ENCODE peak calls at places on chromosomes 6 and 20, in seven cellular contexts. One of them, this sample, is unnamed. For H3K4me1 and H3K9me3, the result is how much of the 10 kb centered on the place peaks cover.

GRCh38 chr20:14543040-14543439 is 205.6 kb upstream of the FLRT3 start:
- DNase-seq in left ventricle myocardium inferior: no peak
- DNase-seq in H9: no peak
- DNase-seq in adrenal gland: no peak
- DNase-seq in H1: no peak
- DNase-seq in heart right ventricle: no peak
- DNase-seq in endothelial cell of umbilical vein: no peak
- DNase-seq in this sample: no peak

GRCh38 chr6:29552512-29553051 is 7.0 kb downstream of the UBD start:
- DNase-seq in left ventricle myocardium inferior: no peak
- DNase-seq in H9: no peak
- DNase-seq in adrenal gland: no peak
- DNase-seq in H1: peak
- DNase-seq in heart right ventricle: peak
- DNase-seq in endothelial cell of umbilical vein: peak
- DNase-seq in this sample: peak

GRCh38 chr6:81938014-81938761 is 185.7 kb upstream of the TENT5A start:
- DNase-seq in left ventricle myocardium inferior: no peak
- DNase-seq in H9: no peak
- DNase-seq in adrenal gland: no peak
- DNase-seq in H1: no peak
- DNase-seq in heart right ventricle: no peak
- DNase-seq in endothelial cell of umbilical vein: peak
- DNase-seq in this sample: no peak

GRCh38 chr6:148538251-148539190 is 195.9 kb downstream of the SASH1 start:
- DNase-seq in left ventricle myocardium inferior: no peak
- DNase-seq in H9: no peak
- DNase-seq in adrenal gland: no peak
- DNase-seq in H1: no peak
- DNase-seq in heart right ventricle: no peak
- DNase-seq in endothelial cell of umbilical vein: no peak
- DNase-seq in this sample: no peak

GRCh38 chr20:63071541-63072181 is 64.9 kb upstream of the BHLHE23 start:
- DNase-seq in left ventricle myocardium inferior: no peak
- DNase-seq in H9: peak
- DNase-seq in adrenal gland: no peak
- DNase-seq in H1: peak
- DNase-seq in heart right ventricle: no peak
- DNase-seq in endothelial cell of umbilical vein: no peak
- DNase-seq in this sample: peak

GRCh38 chr20:796916-797315 is 28.6 kb upstream of the SLC52A3 start:
- DNase-seq in left ventricle myocardium inferior: no peak
- DNase-seq in H9: no peak
- DNase-seq in adrenal gland: no peak
- DNase-seq in H1: no peak
- DNase-seq in heart right ventricle: no peak
- DNase-seq in endothelial cell of umbilical vein: no peak
- DNase-seq in this sample: no peak

GRCh38 chr20:58555078-58555765 is 40.0 kb upstream of the APCDD1L start:
- DNase-seq in left ventricle myocardium inferior: no peak
- DNase-seq in H9: peak
- DNase-seq in adrenal gland: peak
- DNase-seq in H1: no peak
- DNase-seq in heart right ventricle: no peak
- DNase-seq in endothelial cell of umbilical vein: peak
- DNase-seq in this sample: peak

GRCh38 chr20:33650111-33650752 is 11.9 kb upstream of the C20orf144 start:
- DNase-seq in left ventricle myocardium inferior: no peak
- DNase-seq in H9: no peak
- DNase-seq in adrenal gland: no peak
- DNase-seq in H1: no peak
- DNase-seq in heart right ventricle: no peak
- DNase-seq in endothelial cell of umbilical vein: no peak
- DNase-seq in this sample: no peak

GRCh38 chr20:35318502-35319157 is 26.4 kb upstream of the FAM83C start:
- DNase-seq in left ventricle myocardium inferior: no peak
- DNase-seq in H9: no peak
- DNase-seq in adrenal gland: no peak
- DNase-seq in H1: no peak
- DNase-seq in heart right ventricle: peak
- DNase-seq in endothelial cell of umbilical vein: peak
- DNase-seq in this sample: peak

GRCh38 chr20:63978319-63979220 is 872 bp downstream of the SAMD10 start:
- DNase-seq in left ventricle myocardium inferior: peak
- DNase-seq in H9: peak
- DNase-seq in adrenal gland: peak
- DNase-seq in H1: peak
- DNase-seq in heart right ventricle: peak
- DNase-seq in endothelial cell of umbilical vein: peak
- DNase-seq in this sample: peak

GRCh38 chr6:170461111-170461510 is 92.0 kb downstream of the PSMB1 start:
- DNase-seq in left ventricle myocardium inferior: no peak
- DNase-seq in H9: no peak
- DNase-seq in adrenal gland: no peak
- DNase-seq in H1: no peak
- DNase-seq in heart right ventricle: no peak
- DNase-seq in endothelial cell of umbilical vein: no peak
- DNase-seq in this sample: no peak

DNA sequence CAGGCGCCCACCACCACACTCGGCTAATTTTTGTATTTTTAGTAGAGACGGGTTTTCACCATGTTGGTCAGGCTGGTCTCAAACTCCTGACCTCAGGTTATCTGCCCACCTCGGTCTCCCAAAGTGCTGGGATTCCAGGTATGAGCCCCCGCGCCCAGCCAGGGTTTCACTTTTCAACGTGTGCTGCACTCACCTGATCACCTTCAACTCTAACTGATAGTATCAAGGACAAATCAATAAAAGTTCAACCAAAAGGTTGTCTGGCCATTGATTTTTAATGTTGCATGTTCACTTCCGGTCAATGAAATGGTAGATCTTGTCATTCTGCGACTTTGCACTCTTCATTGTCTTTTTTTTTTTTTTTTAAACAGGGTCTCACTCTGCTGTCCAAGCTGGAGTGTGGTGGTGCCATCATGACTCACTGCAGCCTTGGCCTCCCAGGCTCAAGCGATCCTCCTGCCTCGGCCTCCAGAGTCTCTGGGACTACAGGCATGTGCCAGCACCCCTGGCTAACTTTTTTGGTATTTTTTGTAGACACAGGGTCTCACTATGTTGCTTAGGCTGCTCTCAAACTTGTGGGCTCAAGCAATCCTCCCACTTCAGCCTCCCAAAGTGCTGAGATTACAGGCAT is 37.3 kb downstream of the ZNF217 start:
- DNase-seq in left ventricle myocardium inferior: no peak
- DNase-seq in H9: no peak
- DNase-seq in adrenal gland: no peak
- DNase-seq in H1: no peak
- DNase-seq in heart right ventricle: no peak
- DNase-seq in endothelial cell of umbilical vein: no peak
- DNase-seq in this sample: no peak
- H3K4me1 ChIP-seq in left ventricle myocardium inferior: under half
- H3K4me1 ChIP-seq in H9: under half
- H3K4me1 ChIP-seq in adrenal gland: under half
- H3K4me1 ChIP-seq in H1: under half
- H3K4me1 ChIP-seq in heart right ventricle: under half
- H3K4me1 ChIP-seq in endothelial cell of umbilical vein: under half
- H3K4me1 ChIP-seq in this sample: under half

DNA sequence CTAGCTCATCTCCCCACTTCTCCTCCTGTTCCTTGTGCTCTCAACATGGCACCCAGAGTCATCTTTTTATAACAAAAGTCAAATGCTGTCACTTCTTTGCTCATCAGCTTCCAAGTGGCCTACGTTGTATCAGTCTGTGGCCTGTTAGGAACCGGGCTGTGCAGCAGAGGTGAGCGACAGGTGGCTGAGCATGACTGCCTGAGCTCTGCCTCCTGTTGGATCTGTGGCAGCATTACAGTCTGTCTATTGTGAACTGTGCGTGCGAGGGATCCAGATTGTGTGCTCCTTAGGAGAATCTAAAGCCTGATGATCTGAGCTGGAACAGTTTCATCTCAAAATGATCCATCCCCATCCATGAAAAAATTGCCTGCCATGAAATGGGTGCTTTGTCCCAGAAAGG is 129.6 kb downstream of the FNDC1 start:
- DNase-seq in left ventricle myocardium inferior: no peak
- DNase-seq in H9: no peak
- DNase-seq in adrenal gland: no peak
- DNase-seq in H1: no peak
- DNase-seq in heart right ventricle: no peak
- DNase-seq in endothelial cell of umbilical vein: no peak
- DNase-seq in this sample: no peak
- TF ChIP-seq CTCF in left ventricle myocardium inferior: no peak
- TF ChIP-seq CTCF in H9: peak
- TF ChIP-seq CTCF in adrenal gland: no peak
- TF ChIP-seq CTCF in H1: no peak
- TF ChIP-seq CTCF in heart right ventricle: no peak
- TF ChIP-seq CTCF in endothelial cell of umbilical vein: no peak
- TF ChIP-seq CTCF in this sample: no peak

GRCh38 chr6:131054392-131055250 is 8.4 kb downstream of the EPB41L2 start:
- DNase-seq in left ventricle myocardium inferior: no peak
- DNase-seq in H9: no peak
- DNase-seq in adrenal gland: no peak
- DNase-seq in H1: no peak
- DNase-seq in heart right ventricle: no peak
- DNase-seq in endothelial cell of umbilical vein: no peak
- DNase-seq in this sample: no peak
- H3K9me3 ChIP-seq in left ventricle myocardium inferior: under half
- H3K9me3 ChIP-seq in H9: under half
- H3K9me3 ChIP-seq in adrenal gland: under half
- H3K9me3 ChIP-seq in H1: under half
- H3K9me3 ChIP-seq in heart right ventricle: under half
- H3K9me3 ChIP-seq in endothelial cell of umbilical vein: under half
- H3K9me3 ChIP-seq in this sample: under half

DNA sequence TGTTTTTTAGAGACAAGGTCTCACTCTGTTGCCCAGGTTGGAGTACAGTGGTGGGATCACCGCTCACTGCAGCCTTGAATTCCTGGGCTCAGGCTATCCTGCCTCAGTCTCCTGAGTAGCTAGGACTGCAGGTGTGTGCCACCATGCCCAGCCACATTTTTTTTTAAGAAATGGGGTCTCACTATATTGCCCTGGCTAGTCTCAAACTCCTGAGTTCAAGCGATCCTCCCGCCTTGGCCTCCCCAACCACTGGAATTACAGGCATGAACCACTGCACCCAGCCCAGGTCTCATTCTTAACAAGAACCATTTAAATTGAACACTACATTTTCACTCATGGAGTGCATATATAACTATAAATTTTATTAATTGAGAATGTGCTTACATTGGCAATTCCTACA is 20.5 kb downstream of the RPF2 start:
- DNase-seq in left ventricle myocardium inferior: no peak
- DNase-seq in H9: no peak
- DNase-seq in adrenal gland: no peak
- DNase-seq in H1: no peak
- DNase-seq in heart right ventricle: no peak
- DNase-seq in endothelial cell of umbilical vein: no peak
- DNase-seq in this sample: no peak
- H3K4me1 ChIP-seq in left ventricle myocardium inferior: under half
- H3K4me1 ChIP-seq in H9: under half
- H3K4me1 ChIP-seq in adrenal gland: under half
- H3K4me1 ChIP-seq in H1: under half
- H3K4me1 ChIP-seq in heart right ventricle: under half
- H3K4me1 ChIP-seq in endothelial cell of umbilical vein: under half
- H3K4me1 ChIP-seq in this sample: under half

GRCh38 chr6:105642708-105643107 is 239.8 kb upstream of the PREP start:
- DNase-seq in left ventricle myocardium inferior: no peak
- DNase-seq in H9: no peak
- DNase-seq in adrenal gland: no peak
- DNase-seq in H1: no peak
- DNase-seq in heart right ventricle: no peak
- DNase-seq in endothelial cell of umbilical vein: no peak
- DNase-seq in this sample: no peak

GRCh38 chr6:105645958-105646357 is 243.1 kb upstream of the PREP start:
- DNase-seq in left ventricle myocardium inferior: no peak
- DNase-seq in H9: no peak
- DNase-seq in adrenal gland: no peak
- DNase-seq in H1: no peak
- DNase-seq in heart right ventricle: no peak
- DNase-seq in endothelial cell of umbilical vein: no peak
- DNase-seq in this sample: no peak

GRCh38 chr6:105646391-105646867 is 243.5 kb upstream of the PREP start:
- DNase-seq in left ventricle myocardium inferior: no peak
- DNase-seq in H9: no peak
- DNase-seq in adrenal gland: no peak
- DNase-seq in H1: no peak
- DNase-seq in heart right ventricle: no peak
- DNase-seq in endothelial cell of umbilical vein: no peak
- DNase-seq in this sample: no peak

GRCh38 chr6:105645166-105645565 is 242.3 kb upstream of the PREP start:
- DNase-seq in left ventricle myocardium inferior: no peak
- DNase-seq in H9: no peak
- DNase-seq in adrenal gland: no peak
- DNase-seq in H1: no peak
- DNase-seq in heart right ventricle: no peak
- DNase-seq in endothelial cell of umbilical vein: no peak
- DNase-seq in this sample: no peak

GRCh38 chr6:105644073-105644489 is 241.2 kb upstream of the PREP start:
- DNase-seq in left ventricle myocardium inferior: no peak
- DNase-seq in H9: no peak
- DNase-seq in adrenal gland: no peak
- DNase-seq in H1: no peak
- DNase-seq in heart right ventricle: no peak
- DNase-seq in endothelial cell of umbilical vein: no peak
- DNase-seq in this sample: no peak
- TF ChIP-seq CTCF in left ventricle myocardium inferior: peak
- TF ChIP-seq CTCF in H9: no peak
- TF ChIP-seq CTCF in adrenal gland: no peak
- TF ChIP-seq CTCF in H1: peak
- TF ChIP-seq CTCF in heart right ventricle: no peak
- TF ChIP-seq CTCF in endothelial cell of umbilical vein: no peak
- TF ChIP-seq CTCF in this sample: peak

DNA sequence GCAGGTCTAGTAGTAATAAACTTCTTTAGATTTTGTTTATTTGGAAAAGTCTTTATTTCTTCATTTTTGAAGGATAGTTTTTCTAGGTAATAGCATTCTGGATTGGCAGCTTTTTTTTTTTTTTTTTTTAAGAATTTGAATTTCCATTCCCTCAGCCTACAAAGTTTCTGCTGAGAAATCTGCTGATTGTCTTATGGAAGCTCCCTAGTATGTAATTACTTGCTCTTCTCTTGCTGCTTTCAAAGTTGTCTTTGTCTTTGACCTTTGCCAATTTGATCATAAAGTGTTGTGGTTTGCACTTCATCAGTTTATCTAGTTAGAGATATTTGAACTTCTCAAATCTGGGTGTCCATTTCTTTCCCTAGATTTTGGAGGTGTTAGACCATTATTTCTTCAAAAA is 82.2 kb upstream of the GMDS start:
- DNase-seq in left ventricle myocardium inferior: no peak
- DNase-seq in H9: no peak
- DNase-seq in adrenal gland: no peak
- DNase-seq in H1: no peak
- DNase-seq in heart right ventricle: no peak
- DNase-seq in endothelial cell of umbilical vein: no peak
- DNase-seq in this sample: no peak
- H3K9me3 ChIP-seq in left ventricle myocardium inferior: half or more
- H3K9me3 ChIP-seq in H9: under half
- H3K9me3 ChIP-seq in adrenal gland: under half
- H3K9me3 ChIP-seq in H1: under half
- H3K9me3 ChIP-seq in heart right ventricle: half or more
- H3K9me3 ChIP-seq in endothelial cell of umbilical vein: under half
- H3K9me3 ChIP-seq in this sample: under half

GRCh38 chr20:51481311-51481997 is 61.1 kb downstream of the NFATC2 start:
- DNase-seq in left ventricle myocardium inferior: no peak
- DNase-seq in H9: no peak
- DNase-seq in adrenal gland: no peak
- DNase-seq in H1: no peak
- DNase-seq in heart right ventricle: no peak
- DNase-seq in endothelial cell of umbilical vein: no peak
- DNase-seq in this sample: no peak
- H3K4me1 ChIP-seq in left ventricle myocardium inferior: under half
- H3K4me1 ChIP-seq in H9: under half
- H3K4me1 ChIP-seq in adrenal gland: under half
- H3K4me1 ChIP-seq in H1: under half
- H3K4me1 ChIP-seq in heart right ventricle: under half
- H3K4me1 ChIP-seq in endothelial cell of umbilical vein: under half
- H3K4me1 ChIP-seq in this sample: under half

This sample was measured in osteoblast.